ENCODE peak calls at places on chromosome 7, in five cellular contexts. Y is sciatic nerve, X is HepG2, L is hypothalamus, O is sigmoid colon. T is an unnamed sample.

GRCh38 chr7:105682331-105683070 is 101.2 kb upstream of the EFCAB10 start:
- DNase-seq in X (no peak), Y (no peak), L (no peak), O (no peak), T (no peak)

GRCh38 chr7:4675771-4676373 is 6.2 kb upstream of the FOXK1 start:
- DNase-seq in Y (no peak), L (no peak), X (no peak), O (no peak), T (no peak)

GRCh38 chr7:7704867-7705266 is 13.5 kb downstream of the RPA3 start:
- DNase-seq in Y (no peak), L (no peak), X (no peak), O (no peak), T (no peak)

GRCh38 chr7:113657603-113658002 is 261.2 kb downstream of the PPP1R3A start:
- DNase-seq in O (no peak), X (no peak), Y (no peak), L (no peak), T (no peak)

GRCh38 chr7:12322287-12322902 is 81.3 kb downstream of the VWDE start:
- DNase-seq in O (no peak), Y (no peak), X (peak; percentile 3), L (no peak), T (no peak)

GRCh38 chr7:132367007-132367406 is 209.3 kb downstream of the PLXNA4 start:
- DNase-seq in X (no peak), L (no peak), Y (no peak), O (no peak), T (no peak)

GRCh38 chr7:132131196-132131595 is 445.1 kb downstream of the PLXNA4 start:
- DNase-seq in Y (no peak), X (no peak), L (no peak), O (peak; percentile 22), T (no peak)

GRCh38 chr7:84913731-84914130 is 273.1 kb downstream of the SEMA3D start:
- DNase-seq in O (no peak), L (no peak), Y (no peak), X (no peak), T (no peak)

GRCh38 chr7:147207988-147208387 is 1091.4 kb downstream of the CNTNAP2 start:
- DNase-seq in Y (no peak), L (no peak), X (no peak), O (no peak), T (no peak)

GRCh38 chr7:23471090-23471859 is 984 bp upstream of the IGF2BP3 start:
- DNase-seq in X (peak; percentile 83), O (no peak), L (no peak), Y (no peak), T (peak; percentile 81)

GRCh38 chr7:102415685-102416225 is 17.6 kb upstream of the ORAI2 start:
- DNase-seq in O (no peak), X (no peak), Y (no peak), L (no peak), T (peak; percentile 60)

GRCh38 chr7:56078196-56078595 is 14.1 kb downstream of the SUMF2 start:
- DNase-seq in Y (peak; percentile 50), L (no peak), O (no peak), X (no peak), T (no peak)

GRCh38 chr7:130349911-130350782 is 5.5 kb downstream of the CPA5 start:
- DNase-seq in X (no peak), Y (no peak), L (no peak), O (no peak), T (no peak)

GRCh38 chr7:17674166-17674955 is 265.9 kb downstream of the SNX13 start:
- DNase-seq in Y (no peak), L (no peak), X (no peak), O (peak; percentile 62), T (no peak)

GRCh38 chr7:81232084-81232799 is 313.4 kb upstream of the SEMA3C start:
- DNase-seq in Y (no peak), O (no peak), L (no peak), X (no peak), T (no peak)

GRCh38 chr7:69246758-69247157 is 351.5 kb upstream of the AUTS2 start:
- DNase-seq in X (no peak), L (no peak), O (peak; percentile 71), Y (no peak), T (no peak)

GRCh38 chr7:48522692-48523091 is 351.4 kb downstream of the ABCA13 start:
- DNase-seq in Y (no peak), O (no peak), X (no peak), L (no peak), T (no peak)

GRCh38 chr7:130490888-130491771 is 755 bp upstream of the MEST start:
- DNase-seq in O (peak; percentile 78), X (no peak), Y (peak; percentile 81), L (no peak), T (no peak)

GRCh38 chr7:100400656-100401055 is 27.4 kb downstream of the PILRA start:
- DNase-seq in X (peak; percentile 42), L (no peak), O (no peak), Y (no peak), T (no peak)

GRCh38 chr7:12030116-12030515 is 181.0 kb upstream of the TMEM106B start:
- DNase-seq in X (no peak), Y (no peak), L (no peak), O (no peak), T (no peak)

GRCh38 chr7:94296886-94297285 is 97.8 kb upstream of the COL1A2 start:
- DNase-seq in X (no peak), L (no peak), O (no peak), Y (no peak), T (no peak)

GRCh38 chr7:50856231-50856630 is 73.5 kb upstream of the GRB10 start:
- DNase-seq in X (no peak), Y (no peak), L (no peak), O (no peak), T (no peak)

GRCh38 chr7:108805808-108806397 is 236.2 kb downstream of the DNAJB9 start:
- DNase-seq in L (no peak), O (no peak), X (peak; percentile 5), Y (no peak), T (peak; percentile 1)

GRCh38 chr7:18574676-18575075 is 79.1 kb downstream of the HDAC9 start:
- DNase-seq in O (no peak), Y (no peak), X (no peak), L (no peak), T (no peak)

GRCh38 chr7:86768967-86769760 is 125.5 kb downstream of the GRM3 start:
- DNase-seq in L (no peak), X (no peak), O (no peak), Y (no peak), T (no peak)

GRCh38 chr7:36764929-36765328 is 40.6 kb upstream of the AOAH start:
- DNase-seq in O (no peak), L (no peak), X (no peak), Y (no peak), T (peak; percentile 60)

GRCh38 chr7:137073571-137074325 is 205.3 kb downstream of the CHRM2 start:
- DNase-seq in X (no peak), Y (no peak), L (no peak), O (no peak), T (no peak)

GRCh38 chr7:33854178-33854577 is 51.2 kb upstream of the BMPER start:
- DNase-seq in X (no peak), L (no peak), Y (no peak), O (no peak), T (no peak)

GRCh38 chr7:121798896-121799295 is 74.1 kb upstream of the PTPRZ1 start:
- DNase-seq in X (no peak), L (peak; percentile 5), Y (no peak), O (no peak), T (no peak)

GRCh38 chr7:127251458-127252379 is 1.0 kb downstream of the GRM8 start:
- DNase-seq in Y (no peak), X (no peak), O (no peak), L (no peak), T (no peak)